ENCODE peak calls at places on chromosomes 2 and 18, in five cellular contexts. One of them, this sample, is unnamed.

GRCh38 chr2:188628989-188629889 is 337.6 kb downstream of the GULP1 start:
- DNase-seq in activated naive CD8-positive, alpha-beta T cell treated with anti-CD3 and anti-CD28 coated beads, Interleukin-2, amount 50 U/mL, for 24 hours: no peak
- DNase-seq in NCI-H1694 treated with DMSO at 0.1 percent for 48 hours: no peak
- DNase-seq in dermis blood vessel endothelial cell: peak
- DNase-seq in NCI-H1436 treated with DMSO at 0.1 percent for 48 hours: no peak
- DNase-seq in this sample: peak

GRCh38 chr18:79598046-79598884 is 81.3 kb upstream of the CTDP1 start:
- DNase-seq in activated naive CD8-positive, alpha-beta T cell treated with anti-CD3 and anti-CD28 coated beads, Interleukin-2, amount 50 U/mL, for 24 hours: no peak
- DNase-seq in NCI-H1694 treated with DMSO at 0.1 percent for 48 hours: no peak
- DNase-seq in dermis blood vessel endothelial cell: no peak
- DNase-seq in NCI-H1436 treated with DMSO at 0.1 percent for 48 hours: no peak
- DNase-seq in this sample: no peak

GRCh38 chr18:57550510-57550909 is 36.0 kb downstream of the FECH start:
- DNase-seq in activated naive CD8-positive, alpha-beta T cell treated with anti-CD3 and anti-CD28 coated beads, Interleukin-2, amount 50 U/mL, for 24 hours: no peak
- DNase-seq in NCI-H1694 treated with DMSO at 0.1 percent for 48 hours: no peak
- DNase-seq in dermis blood vessel endothelial cell: no peak
- DNase-seq in NCI-H1436 treated with DMSO at 0.1 percent for 48 hours: no peak
- DNase-seq in this sample: no peak

GRCh38 chr2:42492691-42493467 is 903 bp downstream of the KCNG3 start:
- DNase-seq in activated naive CD8-positive, alpha-beta T cell treated with anti-CD3 and anti-CD28 coated beads, Interleukin-2, amount 50 U/mL, for 24 hours: peak
- DNase-seq in NCI-H1694 treated with DMSO at 0.1 percent for 48 hours: peak
- DNase-seq in dermis blood vessel endothelial cell: peak
- DNase-seq in NCI-H1436 treated with DMSO at 0.1 percent for 48 hours: no peak
- DNase-seq in this sample: no peak

GRCh38 chr18:12837747-12838146 is 46.3 kb downstream of the PTPN2 start:
- DNase-seq in activated naive CD8-positive, alpha-beta T cell treated with anti-CD3 and anti-CD28 coated beads, Interleukin-2, amount 50 U/mL, for 24 hours: no peak
- DNase-seq in NCI-H1694 treated with DMSO at 0.1 percent for 48 hours: no peak
- DNase-seq in dermis blood vessel endothelial cell: no peak
- DNase-seq in NCI-H1436 treated with DMSO at 0.1 percent for 48 hours: no peak
- DNase-seq in this sample: peak

GRCh38 chr2:40034198-40034597 is 255.1 kb upstream of the THUMPD2 start:
- DNase-seq in activated naive CD8-positive, alpha-beta T cell treated with anti-CD3 and anti-CD28 coated beads, Interleukin-2, amount 50 U/mL, for 24 hours: no peak
- DNase-seq in NCI-H1694 treated with DMSO at 0.1 percent for 48 hours: no peak
- DNase-seq in dermis blood vessel endothelial cell: no peak
- DNase-seq in NCI-H1436 treated with DMSO at 0.1 percent for 48 hours: no peak
- DNase-seq in this sample: peak

GRCh38 chr2:44942304-44943030 is 965 bp downstream of the SIX3 start:
- DNase-seq in activated naive CD8-positive, alpha-beta T cell treated with anti-CD3 and anti-CD28 coated beads, Interleukin-2, amount 50 U/mL, for 24 hours: no peak
- DNase-seq in NCI-H1694 treated with DMSO at 0.1 percent for 48 hours: no peak
- DNase-seq in dermis blood vessel endothelial cell: peak
- DNase-seq in NCI-H1436 treated with DMSO at 0.1 percent for 48 hours: no peak
- DNase-seq in this sample: no peak

GRCh38 chr2:239768031-239768800 is 256.9 kb downstream of the NDUFA10 start:
- DNase-seq in activated naive CD8-positive, alpha-beta T cell treated with anti-CD3 and anti-CD28 coated beads, Interleukin-2, amount 50 U/mL, for 24 hours: no peak
- DNase-seq in NCI-H1694 treated with DMSO at 0.1 percent for 48 hours: no peak
- DNase-seq in dermis blood vessel endothelial cell: no peak
- DNase-seq in NCI-H1436 treated with DMSO at 0.1 percent for 48 hours: no peak
- DNase-seq in this sample: no peak

GRCh38 chr2:113980946-113981345 is 91.1 kb downstream of the ACTR3 start:
- DNase-seq in activated naive CD8-positive, alpha-beta T cell treated with anti-CD3 and anti-CD28 coated beads, Interleukin-2, amount 50 U/mL, for 24 hours: no peak
- DNase-seq in NCI-H1694 treated with DMSO at 0.1 percent for 48 hours: no peak
- DNase-seq in dermis blood vessel endothelial cell: peak
- DNase-seq in NCI-H1436 treated with DMSO at 0.1 percent for 48 hours: no peak
- DNase-seq in this sample: peak

GRCh38 chr2:98822301-98823164 is 91.6 kb upstream of the MGAT4A start:
- DNase-seq in activated naive CD8-positive, alpha-beta T cell treated with anti-CD3 and anti-CD28 coated beads, Interleukin-2, amount 50 U/mL, for 24 hours: peak
- DNase-seq in NCI-H1694 treated with DMSO at 0.1 percent for 48 hours: no peak
- DNase-seq in dermis blood vessel endothelial cell: peak
- DNase-seq in NCI-H1436 treated with DMSO at 0.1 percent for 48 hours: no peak
- DNase-seq in this sample: no peak

GRCh38 chr2:119264781-119265692 is 41.4 kb downstream of the STEAP3 start:
- DNase-seq in activated naive CD8-positive, alpha-beta T cell treated with anti-CD3 and anti-CD28 coated beads, Interleukin-2, amount 50 U/mL, for 24 hours: peak
- DNase-seq in NCI-H1694 treated with DMSO at 0.1 percent for 48 hours: peak
- DNase-seq in dermis blood vessel endothelial cell: peak
- DNase-seq in NCI-H1436 treated with DMSO at 0.1 percent for 48 hours: no peak
- DNase-seq in this sample: peak

GRCh38 chr2:240795468-240795867 is 24.6 kb downstream of the KIF1A start:
- DNase-seq in activated naive CD8-positive, alpha-beta T cell treated with anti-CD3 and anti-CD28 coated beads, Interleukin-2, amount 50 U/mL, for 24 hours: no peak
- DNase-seq in NCI-H1694 treated with DMSO at 0.1 percent for 48 hours: no peak
- DNase-seq in dermis blood vessel endothelial cell: no peak
- DNase-seq in NCI-H1436 treated with DMSO at 0.1 percent for 48 hours: no peak
- DNase-seq in this sample: no peak